ENCODE peak calls at places on chromosome 4, in seven cellular contexts. One of them, this sample, is unnamed.
A peak's percentile ranks its signal among the peaks of the same experiment; 100 is the strongest.

GRCh38 chr4:121140712-121141111 is 23.4 kb downstream of the TNIP3 start:
- DNase-seq in K562: no peak
- DNase-seq in A549: no peak
- DNase-seq in tibial nerve: no peak
- DNase-seq in sigmoid colon: no peak
- DNase-seq in stomach: no peak
- DNase-seq in SK-N-SH: no peak
- DNase-seq in this sample: no peak

GRCh38 chr4:70734168-70734954 is 12.6 kb downstream of the RUFY3 start:
- DNase-seq in K562: no peak
- DNase-seq in A549: no peak
- DNase-seq in tibial nerve: no peak
- DNase-seq in sigmoid colon: no peak
- DNase-seq in stomach: no peak
- DNase-seq in SK-N-SH: no peak
- DNase-seq in this sample: no peak

GRCh38 chr4:185711764-185712163 is 100.2 kb downstream of the SORBS2 start:
- DNase-seq in K562: no peak
- DNase-seq in A549: no peak
- DNase-seq in tibial nerve: no peak
- DNase-seq in sigmoid colon: no peak
- DNase-seq in stomach: no peak
- DNase-seq in SK-N-SH: no peak
- DNase-seq in this sample: no peak

GRCh38 chr4:77151246-77151645 is 5.8 kb upstream of the CCNG2 start:
- DNase-seq in K562: no peak
- DNase-seq in A549: no peak
- DNase-seq in tibial nerve: no peak
- DNase-seq in sigmoid colon: no peak
- DNase-seq in stomach: no peak
- DNase-seq in SK-N-SH: no peak
- DNase-seq in this sample: no peak

GRCh38 chr4:7847206-7847605 is 92.5 kb downstream of the AFAP1 start:
- DNase-seq in K562: no peak
- DNase-seq in A549: no peak
- DNase-seq in tibial nerve: no peak
- DNase-seq in sigmoid colon: peak; percentile 8
- DNase-seq in stomach: no peak
- DNase-seq in SK-N-SH: no peak
- DNase-seq in this sample: no peak

GRCh38 chr4:78031457-78031856 is 25.7 kb upstream of the FRAS1 start:
- DNase-seq in K562: no peak
- DNase-seq in A549: no peak
- DNase-seq in tibial nerve: no peak
- DNase-seq in sigmoid colon: no peak
- DNase-seq in stomach: no peak
- DNase-seq in SK-N-SH: no peak
- DNase-seq in this sample: no peak

GRCh38 chr4:117868201-117868600 is 166.1 kb upstream of the NDST3 start:
- DNase-seq in K562: no peak
- DNase-seq in A549: no peak
- DNase-seq in tibial nerve: no peak
- DNase-seq in sigmoid colon: no peak
- DNase-seq in stomach: no peak
- DNase-seq in SK-N-SH: no peak
- DNase-seq in this sample: no peak

GRCh38 chr4:169270156-169270809 is 473 bp downstream of the SH3RF1 start:
- DNase-seq in K562: peak; percentile 28
- DNase-seq in A549: peak; percentile 28
- DNase-seq in tibial nerve: peak; percentile 23
- DNase-seq in sigmoid colon: peak; percentile 70
- DNase-seq in stomach: peak; percentile 71
- DNase-seq in SK-N-SH: peak; percentile 87
- DNase-seq in this sample: no peak

GRCh38 chr4:139841464-139842195 is 176.0 kb downstream of the MGST2 start:
- DNase-seq in K562: peak; percentile 10
- DNase-seq in A549: no peak
- DNase-seq in tibial nerve: no peak
- DNase-seq in sigmoid colon: no peak
- DNase-seq in stomach: no peak
- DNase-seq in SK-N-SH: no peak
- DNase-seq in this sample: no peak

GRCh38 chr4:70178075-70178660 is 17.4 kb upstream of the ODAM start:
- DNase-seq in K562: no peak
- DNase-seq in A549: no peak
- DNase-seq in tibial nerve: no peak
- DNase-seq in sigmoid colon: no peak
- DNase-seq in stomach: no peak
- DNase-seq in SK-N-SH: no peak
- DNase-seq in this sample: no peak

GRCh38 chr4:124389591-124389990 is 322.9 kb downstream of the ANKRD50 start:
- DNase-seq in K562: no peak
- DNase-seq in A549: no peak
- DNase-seq in tibial nerve: no peak
- DNase-seq in sigmoid colon: no peak
- DNase-seq in stomach: no peak
- DNase-seq in SK-N-SH: no peak
- DNase-seq in this sample: no peak

GRCh38 chr4:19888587-19888986 is 363.1 kb upstream of the SLIT2 start:
- DNase-seq in K562: peak; percentile 6
- DNase-seq in A549: no peak
- DNase-seq in tibial nerve: no peak
- DNase-seq in sigmoid colon: no peak
- DNase-seq in stomach: no peak
- DNase-seq in SK-N-SH: no peak
- DNase-seq in this sample: no peak

GRCh38 chr4:8085491-8086479 is 72.8 kb downstream of the ABLIM2 start:
- DNase-seq in K562: no peak
- DNase-seq in A549: no peak
- DNase-seq in tibial nerve: no peak
- DNase-seq in sigmoid colon: no peak
- DNase-seq in stomach: no peak
- DNase-seq in SK-N-SH: no peak
- DNase-seq in this sample: no peak

GRCh38 chr4:74228691-74229640 is 71.0 kb downstream of the MTHFD2L start:
- DNase-seq in K562: peak; percentile 68
- DNase-seq in A549: peak; percentile 13
- DNase-seq in tibial nerve: peak; percentile 67
- DNase-seq in sigmoid colon: peak; percentile 71
- DNase-seq in stomach: peak; percentile 79
- DNase-seq in SK-N-SH: peak; percentile 30
- DNase-seq in this sample: no peak

GRCh38 chr4:180641495-180641894 is 1601.7 kb upstream of the TENM3 start:
- DNase-seq in K562: no peak
- DNase-seq in A549: no peak
- DNase-seq in tibial nerve: no peak
- DNase-seq in sigmoid colon: no peak
- DNase-seq in stomach: no peak
- DNase-seq in SK-N-SH: no peak
- DNase-seq in this sample: no peak
- H3K27ac ChIP-seq in K562: no peak overlapping the region
- H3K27ac ChIP-seq in A549: no peak overlapping the region
- H3K27ac ChIP-seq in tibial nerve: no peak overlapping the region
- H3K27ac ChIP-seq in sigmoid colon: no peak overlapping the region
- H3K27ac ChIP-seq in stomach: no peak overlapping the region
- H3K27ac ChIP-seq in SK-N-SH: no peak overlapping the region
- H3K27ac ChIP-seq in this sample: no peak overlapping the region

GRCh38 chr4:141056473-141056872 is 76.8 kb downstream of the RNF150 start:
- DNase-seq in K562: no peak
- DNase-seq in A549: no peak
- DNase-seq in tibial nerve: no peak
- DNase-seq in sigmoid colon: no peak
- DNase-seq in stomach: no peak
- DNase-seq in SK-N-SH: no peak
- DNase-seq in this sample: no peak

GRCh38 chr4:141058739-141059507 is 74.3 kb downstream of the RNF150 start:
- DNase-seq in K562: no peak
- DNase-seq in A549: no peak
- DNase-seq in tibial nerve: no peak
- DNase-seq in sigmoid colon: no peak
- DNase-seq in stomach: no peak
- DNase-seq in SK-N-SH: no peak
- DNase-seq in this sample: no peak

GRCh38 chr4:141054446-141054845 is 78.8 kb downstream of the RNF150 start:
- DNase-seq in K562: no peak
- DNase-seq in A549: no peak
- DNase-seq in tibial nerve: no peak
- DNase-seq in sigmoid colon: no peak
- DNase-seq in stomach: no peak
- DNase-seq in SK-N-SH: no peak
- DNase-seq in this sample: no peak

DNA sequence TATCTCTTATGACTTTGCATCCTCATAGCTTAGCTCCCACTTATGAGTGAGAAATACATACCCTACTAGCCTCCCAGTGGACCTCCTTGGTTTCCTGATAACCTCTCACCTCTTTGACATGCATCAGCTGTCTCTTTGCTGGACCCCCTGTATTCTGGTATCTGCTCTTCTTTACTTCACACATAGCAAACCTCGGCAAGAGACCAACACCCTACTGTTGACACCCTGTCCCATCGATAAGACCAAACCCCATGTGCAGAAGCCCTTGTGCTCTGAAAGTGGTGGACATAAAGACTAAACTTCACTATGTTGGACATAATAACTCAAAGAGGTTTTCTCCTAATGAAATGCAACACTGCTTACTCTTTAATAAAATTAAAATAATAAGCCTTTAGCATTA is 75.7 kb downstream of the RNF150 start:
- DNase-seq in K562: no peak
- DNase-seq in A549: no peak
- DNase-seq in tibial nerve: no peak
- DNase-seq in sigmoid colon: no peak
- DNase-seq in stomach: no peak
- DNase-seq in SK-N-SH: no peak
- DNase-seq in this sample: no peak
- TF ChIP-seq CTCF in K562: no peak
- TF ChIP-seq CTCF in A549: no peak
- TF ChIP-seq CTCF in tibial nerve: no peak
- TF ChIP-seq CTCF in sigmoid colon: no peak
- TF ChIP-seq CTCF in stomach: no peak
- TF ChIP-seq CTCF in SK-N-SH: no peak
- TF ChIP-seq CTCF in this sample: no peak

GRCh38 chr4:142474398-142475087 is 371.6 kb downstream of the INPP4B start:
- DNase-seq in K562: no peak
- DNase-seq in A549: peak; percentile 2
- DNase-seq in tibial nerve: no peak
- DNase-seq in sigmoid colon: no peak
- DNase-seq in stomach: peak; percentile 38
- DNase-seq in SK-N-SH: no peak
- DNase-seq in this sample: no peak
- TF ChIP-seq EP300 in K562: no peak
- TF ChIP-seq EP300 in A549: no peak
- TF ChIP-seq EP300 in tibial nerve: no peak
- TF ChIP-seq EP300 in sigmoid colon: no peak
- TF ChIP-seq EP300 in stomach: no peak
- TF ChIP-seq EP300 in SK-N-SH: no peak
- TF ChIP-seq EP300 in this sample: no peak

DNA sequence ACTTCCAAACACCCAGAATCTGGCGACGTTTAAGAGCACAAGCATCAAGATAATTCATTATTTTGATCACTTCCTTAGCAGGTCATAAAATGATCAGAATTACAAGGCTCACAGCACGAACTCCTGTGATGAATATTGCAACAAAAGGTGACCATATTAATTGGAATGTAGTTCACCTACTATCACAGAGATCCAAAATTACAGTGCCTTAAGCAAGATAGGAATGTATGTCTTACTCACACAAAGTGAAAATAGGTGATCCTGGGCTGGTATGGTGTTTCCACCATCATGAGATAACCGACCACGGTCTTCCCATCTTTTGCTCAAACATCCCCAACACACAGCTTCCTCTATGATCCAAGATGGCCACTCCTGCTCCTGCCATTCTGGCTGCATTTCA is 131.2 kb downstream of the SCFD2 start:
- DNase-seq in K562: no peak
- DNase-seq in A549: no peak
- DNase-seq in tibial nerve: no peak
- DNase-seq in sigmoid colon: no peak
- DNase-seq in stomach: no peak
- DNase-seq in SK-N-SH: no peak
- DNase-seq in this sample: no peak
- H3K27ac ChIP-seq in K562: no peak overlapping the region
- H3K27ac ChIP-seq in A549: no peak overlapping the region
- H3K27ac ChIP-seq in tibial nerve: no peak overlapping the region
- H3K27ac ChIP-seq in sigmoid colon: no peak overlapping the region
- H3K27ac ChIP-seq in stomach: no peak overlapping the region
- H3K27ac ChIP-seq in SK-N-SH: no peak overlapping the region
- H3K27ac ChIP-seq in this sample: no peak overlapping the region

DNA sequence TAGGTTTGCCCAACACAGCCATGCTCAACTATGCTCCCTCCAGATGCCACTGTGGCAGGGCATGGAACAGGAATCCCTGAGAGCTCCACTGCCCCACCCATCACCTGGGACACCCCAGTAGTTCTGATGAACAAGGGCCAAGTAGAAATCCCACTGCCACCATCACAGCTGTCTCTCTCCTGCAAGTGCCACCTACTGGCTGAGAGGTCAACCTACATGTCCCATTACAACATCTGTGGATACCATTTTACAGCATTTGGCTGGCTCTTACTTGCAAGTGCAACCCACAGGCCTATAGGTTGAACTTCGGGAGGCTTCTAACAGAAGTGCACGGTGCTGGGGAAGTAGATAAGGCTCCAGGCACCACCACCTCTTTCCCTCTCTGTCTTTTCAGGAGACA is 142.5 kb downstream of the CXXC4 start:
- DNase-seq in K562: no peak
- DNase-seq in A549: no peak
- DNase-seq in tibial nerve: no peak
- DNase-seq in sigmoid colon: no peak
- DNase-seq in stomach: no peak
- DNase-seq in SK-N-SH: no peak
- DNase-seq in this sample: no peak
- TF ChIP-seq CTCF in K562: no peak
- TF ChIP-seq CTCF in A549: no peak
- TF ChIP-seq CTCF in tibial nerve: no peak
- TF ChIP-seq CTCF in sigmoid colon: no peak
- TF ChIP-seq CTCF in stomach: no peak
- TF ChIP-seq CTCF in SK-N-SH: peak; percentile 28
- TF ChIP-seq CTCF in this sample: no peak